ENCODE peak calls at places on chromosomes 6 and 20, in five cellular contexts. L, G, Z, K and Q are unnamed samples.

GRCh38 chr6:17101422-17102257 is at the start of gene STMND1:
- DNase-seq in L (peak), G (peak), Z (no peak), K (no peak), Q (no peak)

GRCh38 chr6:34068462-34069044 is 77.3 kb downstream of the GRM4 start:
- DNase-seq in L (no peak), G (no peak), Z (no peak), K (peak), Q (no peak)

GRCh38 chr6:42704251-42704936 is 18.0 kb downstream of the PRPH2 start:
- DNase-seq in L (peak), G (peak), Z (no peak), K (peak), Q (no peak)

GRCh38 chr20:54028276-54029011 is 42.0 kb downstream of the BCAS1 start:
- DNase-seq in L (no peak), G (no peak), Z (no peak), K (no peak), Q (no peak)

GRCh38 chr6:753486-753885 is 60.5 kb upstream of the EXOC2 start:
- DNase-seq in L (no peak), G (no peak), Z (no peak), K (no peak), Q (no peak)

GRCh38 chr20:36135159-36135558 is 19.4 kb upstream of the EPB41L1 start:
- DNase-seq in L (no peak), G (no peak), Z (no peak), K (no peak), Q (no peak)

GRCh38 chr20:31972481-31973386 is 4.8 kb downstream of the XKR7 start:
- DNase-seq in L (no peak), G (no peak), Z (no peak), K (no peak), Q (no peak)

GRCh38 chr20:32510601-32511357 is 74.4 kb downstream of the NOL4L start:
- DNase-seq in L (no peak), G (peak), Z (no peak), K (no peak), Q (no peak)

GRCh38 chr6:113488061-113488460 is 369.1 kb upstream of the MARCKS start:
- DNase-seq in L (no peak), G (no peak), Z (no peak), K (no peak), Q (no peak)

DNA sequence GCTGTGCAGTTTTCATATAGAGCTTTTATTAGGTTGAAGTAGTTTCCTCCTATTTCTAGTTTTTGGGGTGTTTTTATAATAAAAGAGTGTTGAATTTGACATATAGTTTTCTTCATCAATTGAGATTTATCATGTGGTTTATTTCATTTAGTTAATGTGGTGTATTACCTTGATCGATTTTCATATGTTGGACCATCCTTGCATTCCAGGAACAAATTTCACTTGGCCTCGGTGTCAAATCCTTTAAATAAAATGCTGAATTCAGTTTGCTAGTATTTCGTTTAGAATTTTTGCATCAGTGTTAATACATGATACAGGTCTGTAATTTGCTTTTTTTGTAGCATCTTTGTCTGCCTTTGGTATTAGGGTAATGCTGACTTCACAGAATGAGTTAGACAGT is 6.0 kb downstream of the DYNLT2 start:
- DNase-seq in L (no peak), G (no peak), Z (no peak), K (no peak), Q (no peak)
- H3K4me3 ChIP-seq in L (no peak), G (no peak), Z (no peak), K (no peak), Q (no peak)

GRCh38 chr6:72623808-72624207 is 1.9 kb downstream of the KCNQ5 start:
- DNase-seq in L (no peak), G (no peak), Z (no peak), K (no peak), Q (no peak)
- H3K4me3 ChIP-seq in L (no peak), G (no peak), Z (peak), K (no peak), Q (peak)

GRCh38 chr6:150641398-150642139 is 41.9 kb downstream of the PLEKHG1 start:
- DNase-seq in L (no peak), G (no peak), Z (no peak), K (no peak), Q (no peak)
- H3K4me3 ChIP-seq in L (no peak), G (peak), Z (peak), K (no peak), Q (no peak)

GRCh38 chr6:25034477-25034876 is 98.7 kb upstream of the RIPOR2 start:
- DNase-seq in L (no peak), G (no peak), Z (no peak), K (no peak), Q (no peak)
- H3K4me3 ChIP-seq in L (no peak), G (peak), Z (peak), K (no peak), Q (no peak)

DNA sequence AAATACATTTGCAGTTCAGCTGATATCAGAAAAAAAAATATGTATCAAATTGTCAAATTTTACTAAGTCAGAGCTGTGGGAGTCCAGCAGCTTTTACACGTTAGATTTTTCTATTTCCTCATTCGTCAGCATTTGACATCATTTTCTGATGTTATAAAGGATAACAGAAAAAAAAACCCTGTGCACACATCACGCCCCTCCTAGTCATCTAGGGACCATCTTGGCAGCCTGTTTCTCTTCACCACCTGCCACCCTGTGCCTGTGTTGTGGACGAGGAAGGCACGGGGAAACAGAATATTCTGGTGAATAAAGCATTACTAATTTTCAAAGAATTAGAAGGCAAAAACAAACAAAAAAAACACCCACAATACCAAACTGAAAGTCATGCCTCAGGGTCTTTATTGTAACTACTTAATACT is 12.4 kb downstream of the B4GALT5 start:
- DNase-seq in L (no peak), G (no peak), Z (no peak), K (no peak), Q (no peak)
- H3K4me3 ChIP-seq in L (no peak), G (no peak), Z (no peak), K (no peak), Q (no peak)

DNA sequence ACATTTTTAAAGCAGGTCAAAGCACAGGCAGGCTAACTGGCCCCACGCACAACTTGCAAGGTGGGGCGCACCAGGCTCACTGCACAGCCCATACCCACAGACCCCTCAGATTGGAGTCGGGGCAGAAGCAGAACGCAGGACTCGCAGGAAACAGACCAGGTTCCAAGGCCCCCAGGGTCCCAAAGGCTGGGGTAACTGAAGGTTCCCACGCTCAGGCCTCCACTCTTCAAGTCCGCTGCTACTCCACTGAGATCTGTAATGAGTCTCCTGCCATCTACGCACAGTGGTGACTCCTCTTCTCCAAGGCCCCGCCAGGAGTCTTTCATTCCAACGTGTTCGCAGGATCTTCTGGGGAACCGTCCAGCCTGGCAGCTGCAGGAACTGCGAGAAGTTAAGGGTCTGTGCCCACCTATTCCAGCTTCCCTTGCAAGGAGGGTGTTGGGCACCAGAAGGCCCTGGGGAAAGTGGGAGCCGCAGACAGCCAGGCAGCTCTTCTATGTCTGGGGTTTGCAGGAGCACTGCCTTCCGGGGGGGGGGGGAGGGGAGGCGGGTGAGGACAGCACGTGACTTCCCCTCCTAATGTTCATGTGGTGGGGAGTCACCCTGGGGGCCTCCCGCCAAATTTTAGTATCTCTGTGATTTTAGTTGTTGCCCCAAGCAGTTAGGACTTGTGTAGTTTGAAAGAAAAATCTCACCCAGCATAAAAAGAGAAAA is 2.0 kb upstream of the TAF4 start:
- DNase-seq in L (no peak), G (no peak), Z (no peak), K (no peak), Q (no peak)
- H3K4me3 ChIP-seq in L (no peak), G (no peak), Z (peak), K (no peak), Q (no peak)